ENCODE peak calls at places on chromosomes 5 and 9, in nine cellular contexts. G, T, Z, V, L, Y, C, S and D are unnamed samples.

GRCh38 chr9:91117959-91118651 is 243.6 kb downstream of the AUH start:
- DNase-seq in C (no peak), S (peak; percentile 72), L (no peak), T (peak; percentile 65), G (peak; percentile 30), V (no peak), Z (no peak), Y (no peak), D (no peak)

GRCh38 chr9:82080265-82080664 is 91.7 kb downstream of the SPATA31D1 start:
- DNase-seq in T (no peak), Y (no peak), S (no peak), L (no peak), G (no peak), C (no peak), V (no peak), Z (no peak), D (no peak)

GRCh38 chr5:144549580-144549979 is 378.9 kb downstream of the KCTD16 start:
- DNase-seq in Z (no peak), T (no peak), G (peak; percentile 31), V (no peak), Y (peak; percentile 91), S (peak; percentile 27), C (no peak), L (no peak), D (no peak)

GRCh38 chr9:14888272-14888671 is 22.0 kb downstream of the FREM1 start:
- DNase-seq in G (no peak), L (no peak), T (no peak), Z (no peak), Y (no peak), S (no peak), C (no peak), V (no peak), D (no peak)

GRCh38 chr9:136942881-136943230 is 1.7 kb downstream of the FBXW5 start:
- DNase-seq in Z (no peak), T (no peak), S (no peak), G (no peak), C (no peak), Y (no peak), V (no peak), L (no peak), D (no peak)

GRCh38 chr9:4262735-4263141 is 37.1 kb downstream of the GLIS3 start:
- DNase-seq in S (peak; percentile 65), L (peak; percentile 94), V (peak; percentile 93), T (no peak), Y (no peak), Z (no peak), C (no peak), G (no peak), D (peak; percentile 40)

GRCh38 chr5:180786398-180787005 is 16.1 kb downstream of the MGAT1 start:
- DNase-seq in L (no peak), V (no peak), C (no peak), S (no peak), G (no peak), T (no peak), Z (no peak), Y (no peak), D (no peak)

GRCh38 chr9:86854898-86855523 is 92.3 kb downstream of the GAS1 start:
- DNase-seq in G (peak; percentile 6), V (peak; percentile 15), T (no peak), Y (peak; percentile 32), L (peak; percentile 74), C (no peak), S (peak; percentile 66), Z (no peak), D (peak; percentile 38)

GRCh38 chr5:149228610-149229297 is 42.9 kb upstream of the AFAP1L1 start:
- DNase-seq in G (peak; percentile 40), V (peak; percentile 69), C (no peak), S (peak; percentile 52), T (no peak), Y (peak; percentile 39), Z (no peak), L (peak; percentile 77), D (peak; percentile 89)

GRCh38 chr5:179472641-179473040 is 77.7 kb upstream of the RUFY1 start:
- DNase-seq in C (no peak), Z (no peak), Y (no peak), L (no peak), S (no peak), T (no peak), G (no peak), V (no peak), D (no peak)

GRCh38 chr5:132506094-132506692 is 15.6 kb upstream of the IRF1 start:
- DNase-seq in Y (no peak), T (no peak), S (peak; percentile 85), G (no peak), V (no peak), L (peak; percentile 68), C (no peak), Z (no peak), D (peak; percentile 59)